ENCODE peak calls at places on chromosomes 13 and 19, in seven cellular contexts. J is Caco-2, S is tibial nerve, A is IMR-90, X is A673, T is cardiac muscle cell, O is mesenchymal stem cell. P is an unnamed sample.

GRCh38 chr19:48502720-48503018 is 9.0 kb downstream of the LMTK3 start:
- DNase-seq in T (no peak), S (no peak), J (no peak), A (no peak), O (no peak), X (no peak), P (no peak)

GRCh38 chr13:67155898-67156717 is 74.0 kb downstream of the PCDH9 start:
- DNase-seq in S (no peak), O (no peak), X (no peak), A (no peak), J (no peak), T (no peak), P (no peak)

GRCh38 chr19:2213799-2214198 is 22.3 kb downstream of the PLEKHJ1 start:
- DNase-seq in A (no peak), X (no peak), S (no peak), T (no peak), J (no peak), O (no peak), P (no peak)

GRCh38 chr13:25943081-25943480 is 108.7 kb downstream of the SHISA2 start:
- DNase-seq in O (no peak), X (no peak), S (no peak), T (no peak), J (no peak), A (no peak), P (no peak)

GRCh38 chr19:16373539-16373938 is 48.9 kb downstream of the KLF2 start:
- DNase-seq in J (no peak), O (peak; percentile 94), X (no peak), S (peak; percentile 84), T (no peak), A (peak; percentile 83), P (no peak)

GRCh38 chr19:42092350-42092749 is 16.4 kb downstream of the ZNF574 start:
- DNase-seq in S (no peak), O (no peak), J (peak; percentile 52), A (no peak), T (no peak), X (peak; percentile 56), P (no peak)

GRCh38 chr19:56155124-56155687 is 14.1 kb downstream of the ZNF444 start:
- DNase-seq in A (no peak), O (no peak), X (no peak), J (no peak), S (no peak), T (no peak), P (peak; percentile 41)

GRCh38 chr19:1780272-1780957 is 27.1 kb downstream of the ONECUT3 start:
- DNase-seq in T (no peak), S (no peak), J (no peak), X (no peak), A (peak; percentile 16), O (peak; percentile 14), P (no peak)

GRCh38 chr13:67410645-67411044 is 180.5 kb upstream of the PCDH9 start:
- DNase-seq in A (no peak), X (no peak), O (no peak), S (no peak), T (no peak), J (no peak), P (no peak)

GRCh38 chr19:35262101-35262761 is 6.5 kb upstream of the USF2 start:
- DNase-seq in J (no peak), T (no peak), X (no peak), O (no peak), A (no peak), S (no peak), P (no peak)

GRCh38 chr19:49141352-49141751 is 13.8 kb downstream of the HRC start:
- DNase-seq in T (no peak), J (no peak), A (no peak), X (no peak), O (no peak), S (no peak), P (no peak)

GRCh38 chr13:29619995-29620394 is 24.5 kb upstream of the SLC7A1 start:
- DNase-seq in O (no peak), T (no peak), X (no peak), J (no peak), S (no peak), A (peak; percentile 50), P (no peak)

GRCh38 chr13:29845440-29846056 is 4.9 kb downstream of the UBL3 start:
- DNase-seq in O (no peak), A (peak; percentile 32), T (no peak), X (peak; percentile 35), J (no peak), S (no peak), P (no peak)

GRCh38 chr13:37868691-37869505 is 674 bp downstream of the TRPC4 start:
- DNase-seq in A (peak; percentile 50), J (no peak), O (peak; percentile 65), T (peak; percentile 8), S (no peak), X (peak; percentile 72), P (peak; percentile 5)

GRCh38 chr13:37870895-37871550 is 1.5 kb upstream of the TRPC4 start:
- DNase-seq in A (peak; percentile 79), O (peak; percentile 81), S (no peak), T (no peak), X (peak; percentile 48), J (no peak), P (no peak)

GRCh38 chr13:37869506-37869755 is 141 bp downstream of the TRPC4 start:
- DNase-seq in J (no peak), A (no peak), O (no peak), T (peak; percentile 10), X (no peak), S (no peak), P (peak; percentile 9)

GRCh38 chr13:37870489-37870845 is 895 bp upstream of the TRPC4 start:
- DNase-seq in X (no peak), T (no peak), O (no peak), J (no peak), A (no peak), S (no peak), P (no peak)

DNA sequence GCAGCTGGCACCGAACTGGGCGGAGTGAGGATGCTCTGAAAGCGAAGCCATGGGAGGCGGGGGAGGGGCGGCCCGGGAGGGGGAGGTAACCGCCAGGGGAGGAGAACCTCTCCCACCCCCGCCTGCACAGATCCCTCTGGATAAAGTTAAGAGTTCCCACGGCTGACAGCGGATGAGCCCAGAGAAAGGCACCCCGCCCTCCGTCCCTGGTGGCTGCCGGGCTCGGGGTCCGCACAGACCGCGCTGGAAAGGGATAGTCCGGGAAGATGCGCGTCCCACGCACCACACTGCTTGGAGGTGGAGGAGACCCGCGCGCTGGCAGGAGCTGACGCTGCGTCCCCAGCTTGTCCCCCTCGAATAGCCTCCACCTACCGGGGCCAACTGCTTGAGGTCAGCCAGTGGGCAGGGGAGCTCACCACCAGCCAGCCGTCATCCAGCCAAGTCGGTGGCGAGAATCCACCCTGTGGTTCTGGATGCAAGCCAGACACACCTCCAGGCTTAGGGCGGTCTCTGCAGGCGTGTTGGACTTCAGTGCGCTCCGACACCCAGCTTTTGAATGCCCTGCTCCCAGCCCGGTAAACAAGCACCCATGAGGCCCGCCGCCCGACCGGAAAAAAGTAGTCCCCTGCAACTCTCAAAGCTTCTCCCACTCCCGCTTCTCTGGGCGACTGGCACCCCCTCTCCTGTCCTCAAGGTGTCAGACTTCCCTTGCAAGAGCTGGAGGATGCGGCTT is at the start of gene TRPC4:
- DNase-seq in A (peak; percentile 59), X (peak; percentile 96), T (peak; percentile 59), O (peak; percentile 80), S (no peak), J (peak; percentile 46), P (peak; percentile 41)
- H3K4me3 ChIP-seq in A (peak within 1 kb of the TSS; percentile 55), X (peak within 1 kb of the TSS; percentile 57), T (peak within 1 kb of the TSS; percentile 44), O (peak within 1 kb of the TSS; percentile 91), S (peak within 1 kb of the TSS; percentile 35), J (no peak within 1 kb of the TSS), P (peak within 1 kb of the TSS; percentile 59)

GRCh38 chr19:44874317-44874716 is 16.7 kb upstream of the TOMM40 start:
- DNase-seq in X (no peak), S (no peak), J (no peak), O (no peak), T (no peak), A (no peak), P (no peak)
- H3K36me3 ChIP-seq in X (peaks cover 53% of the 10 kb centered on the region), S (peaks cover 6% of the 10 kb centered on the region), J (peaks cover 17% of the 10 kb centered on the region), O (peaks cover 88% of the 10 kb centered on the region), T (peaks cover 57% of the 10 kb centered on the region), A (peaks cover 81% of the 10 kb centered on the region), P (peaks cover 44% of the 10 kb centered on the region)

GRCh38 chr19:7348587-7349230 is at the start of gene ARHGEF18:
- DNase-seq in J (no peak), S (no peak), A (no peak), T (no peak), O (no peak), X (no peak), P (no peak)

GRCh38 chr19:7349231-7349591 is 474 bp downstream of the ARHGEF18 start:
- DNase-seq in T (no peak), A (no peak), O (no peak), S (no peak), X (no peak), J (no peak), P (no peak)

GRCh38 chr19:7346488-7346971 is 2.2 kb upstream of the ARHGEF18 start:
- DNase-seq in A (no peak), X (no peak), J (no peak), O (no peak), S (no peak), T (no peak), P (no peak)

GRCh38 chr19:7351861-7352260 is 3.1 kb downstream of the ARHGEF18 start:
- DNase-seq in J (no peak), O (no peak), A (no peak), T (no peak), X (no peak), S (no peak), P (no peak)

DNA sequence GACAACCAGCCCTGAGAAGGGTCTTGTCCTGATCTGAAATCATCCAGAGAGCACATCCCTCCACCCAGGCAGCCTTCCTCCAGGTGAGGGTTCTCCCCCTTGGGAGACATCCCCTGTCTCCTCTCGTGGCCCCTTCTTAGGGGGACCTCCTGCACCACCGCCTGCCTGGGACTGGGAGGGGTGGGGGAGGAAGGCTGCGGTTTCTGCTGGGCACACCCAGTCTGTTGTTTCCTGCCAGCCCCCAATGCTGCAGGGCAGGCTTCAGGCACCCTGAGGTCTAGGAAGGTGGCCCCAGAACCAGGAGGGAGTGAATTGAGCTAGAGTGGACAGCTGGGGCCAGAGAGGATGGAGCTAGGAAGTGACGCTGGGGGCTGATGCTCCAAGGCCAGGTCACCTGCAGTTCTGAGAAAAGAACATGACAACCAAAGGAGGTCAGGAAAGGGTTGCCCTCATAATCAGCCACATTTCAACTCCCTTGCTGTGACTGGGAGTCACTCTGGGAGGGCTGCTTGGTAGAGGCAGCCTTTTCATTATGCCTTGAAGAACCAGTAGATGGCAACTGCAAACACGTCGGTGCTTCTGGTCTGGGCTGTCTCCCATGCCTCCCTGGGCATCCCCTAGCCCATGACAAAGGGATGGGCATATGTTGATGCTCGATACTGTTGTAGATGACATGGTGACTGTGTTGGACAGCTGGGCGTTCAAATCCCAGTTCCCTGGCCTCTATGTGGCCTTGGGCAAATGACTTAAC is 1.4 kb downstream of the ARHGEF18 start:
- DNase-seq in A (no peak), X (no peak), S (no peak), J (no peak), T (no peak), O (no peak), P (no peak)
- H3K4me3 ChIP-seq in A (no peak overlapping the region), X (no peak overlapping the region), S (peak overlapping the region; percentile 29), J (no peak overlapping the region), T (no peak overlapping the region), O (no peak overlapping the region), P (no peak overlapping the region)

DNA sequence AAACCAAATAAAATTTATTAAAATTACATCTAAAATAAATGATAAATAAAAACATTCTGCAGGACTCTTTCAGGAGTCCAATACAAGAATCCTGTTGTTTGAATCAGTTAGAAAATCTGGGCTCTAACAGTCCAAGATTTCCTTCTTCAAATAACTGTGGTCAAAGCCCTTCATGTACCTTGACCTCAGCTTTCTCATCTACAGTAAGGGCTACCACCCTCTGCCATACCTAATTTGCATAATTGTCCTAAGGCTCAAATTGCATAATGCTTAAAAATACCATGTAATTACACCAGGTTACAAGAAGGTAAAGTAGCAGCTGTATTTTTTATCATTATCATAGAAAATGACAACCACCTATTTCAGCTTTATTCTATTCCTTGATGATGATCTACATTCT is 54.3 kb downstream of the XPO4 start:
- DNase-seq in J (no peak), O (no peak), T (no peak), S (no peak), A (no peak), X (no peak), P (no peak)
- H3K36me3 ChIP-seq in J (no peaks in the 10 kb centered on the region), O (peaks cover 3% of the 10 kb centered on the region), T (peaks cover 5% of the 10 kb centered on the region), S (no peaks in the 10 kb centered on the region), A (no peaks in the 10 kb centered on the region), X (no peaks in the 10 kb centered on the region), P (no peaks in the 10 kb centered on the region)

P was measured in iPS DF 6.9.